ENCODE peak calls at places on chromosomes 5 and 9, in nine cellular contexts. N is T-helper 1 cell; P is Kasumi-1; J is epithelial cell of esophagus; Y is GM19239; X is activated CD4-positive, alpha-beta T cell treated with anti-CD3 and anti-CD28 coated beads for 48 hours; S is NCI-H748 treated with DMSO at 0.1 percent for 48 hours; O is AG08395; Q is type B pancreatic cell. G is an unnamed sample.

GRCh38 chr5:118791986-118792734 is 196.2 kb downstream of the DTWD2 start:
- DNase-seq in O (peak), S (peak), X (peak), J (peak), Q (no peak), N (no peak), Y (peak), P (peak), G (peak)

GRCh38 chr9:124285903-124286291 is 28.1 kb downstream of the NEK6 start:
- DNase-seq in Q (no peak), N (no peak), J (no peak), S (no peak), X (peak), O (peak), P (peak), Y (peak), G (peak)

GRCh38 chr5:138336952-138337684 is 948 bp upstream of the FAM53C start:
- DNase-seq in J (peak), Q (peak), X (no peak), Y (no peak), S (no peak), P (peak), N (no peak), O (peak), G (no peak)

GRCh38 chr9:6076856-6077255 is 61.4 kb upstream of the RANBP6 start:
- DNase-seq in N (no peak), O (no peak), S (no peak), Q (no peak), P (no peak), X (no peak), J (peak), Y (no peak), G (no peak)

GRCh38 chr5:15238006-15238405 is 262.0 kb upstream of the FBXL7 start:
- DNase-seq in X (no peak), S (no peak), Q (no peak), P (no peak), N (no peak), O (no peak), J (no peak), Y (no peak), G (no peak)

GRCh38 chr5:162248107-162248713 is 180.6 kb downstream of the GABRG2 start:
- DNase-seq in P (no peak), O (no peak), Y (no peak), S (no peak), N (no peak), X (peak), J (no peak), Q (no peak), G (no peak)

GRCh38 chr9:5886114-5886939 is 4.4 kb upstream of the MLANA start:
- DNase-seq in O (peak), Q (peak), J (peak), S (peak), N (peak), Y (peak), X (peak), P (peak), G (peak)

GRCh38 chr5:13566903-13567339 is 377.6 kb downstream of the DNAH5 start:
- DNase-seq in P (no peak), J (peak), N (no peak), Y (no peak), Q (no peak), X (no peak), O (peak), S (no peak), G (no peak)

GRCh38 chr5:34552129-34552528 is 104.0 kb upstream of the RAI14 start:
- DNase-seq in Y (no peak), O (peak), S (no peak), J (no peak), Q (no peak), P (no peak), X (no peak), N (no peak), G (no peak)

GRCh38 chr5:40030661-40031060 is 605.9 kb upstream of the DAB2 start:
- DNase-seq in N (no peak), J (no peak), P (no peak), S (no peak), O (no peak), Y (no peak), X (no peak), Q (no peak), G (no peak)

GRCh38 chr9:76135902-76136301 is 245.4 kb downstream of the PCSK5 start:
- DNase-seq in P (no peak), Y (no peak), N (no peak), S (no peak), Q (no peak), O (no peak), J (no peak), X (no peak), G (no peak)

GRCh38 chr9:119968837-119969707 is 599.8 kb upstream of the BRINP1 start:
- DNase-seq in S (peak), Y (peak), N (no peak), O (peak), J (peak), Q (peak), P (peak), X (peak), G (peak)

GRCh38 chr9:124427281-124427680 is 12.0 kb upstream of the PSMB7 start:
- DNase-seq in S (no peak), X (no peak), P (no peak), J (no peak), N (no peak), Y (no peak), Q (no peak), O (no peak), G (no peak)

GRCh38 chr9:3773661-3774060 is 247.9 kb upstream of the RFX3 start:
- DNase-seq in N (no peak), S (no peak), O (no peak), Q (no peak), Y (no peak), P (no peak), J (no peak), X (no peak), G (no peak)

GRCh38 chr9:129667850-129668249 is 2.4 kb downstream of the PRRX2 start:
- DNase-seq in Q (no peak), X (no peak), P (no peak), Y (no peak), S (no peak), O (peak), J (no peak), N (no peak), G (no peak)

GRCh38 chr5:76204713-76205112 is 121.5 kb downstream of the SV2C start:
- DNase-seq in O (no peak), S (no peak), Q (no peak), Y (no peak), N (no peak), P (no peak), X (no peak), J (peak), G (no peak)

GRCh38 chr5:17129093-17129492 is 88.3 kb upstream of the BASP1 start:
- DNase-seq in X (no peak), P (no peak), Q (no peak), O (peak), Y (no peak), N (no peak), S (no peak), J (no peak), G (no peak)

GRCh38 chr5:136016945-136017530 is 11.8 kb upstream of the TGFBI start:
- DNase-seq in P (peak), Y (no peak), S (no peak), X (no peak), O (peak), Q (no peak), N (no peak), J (peak), G (no peak)

GRCh38 chr5:39102684-39103155 is 28.5 kb upstream of the RICTOR start:
- DNase-seq in J (peak), X (no peak), Q (no peak), O (no peak), N (no peak), P (no peak), Y (no peak), S (no peak), G (no peak)

GRCh38 chr5:179373961-179374505 is 28.8 kb upstream of the ADAMTS2 start:
- DNase-seq in J (no peak), Q (peak), P (no peak), S (no peak), X (no peak), N (no peak), O (no peak), Y (no peak), G (no peak)

GRCh38 chr9:120932086-120932818 is 5.7 kb upstream of the TRAF1 start:
- DNase-seq in Q (no peak), J (no peak), N (no peak), O (no peak), Y (no peak), P (no peak), S (no peak), X (no peak), G (no peak)

GRCh38 chr5:175288048-175288621 is 155.8 kb downstream of the DRD1 start:
- DNase-seq in P (no peak), Q (no peak), X (no peak), Y (no peak), N (no peak), O (peak), S (no peak), J (peak), G (no peak)

GRCh38 chr9:124467410-124468060 is 17.3 kb downstream of the ADGRD2 start:
- DNase-seq in S (no peak), N (no peak), X (no peak), Y (no peak), J (no peak), P (no peak), O (no peak), Q (no peak), G (no peak)

G was measured in GM12864.